ENCODE peak calls at places on chromosome 1, in four cellular contexts. C is HepG2, W is K562, Z is WTC11. H is an unnamed sample.

GRCh38 chr1:78333426-78334012 is 157.3 kb upstream of the PTGFR start:
- DNase-seq in C (peak; percentile 16), W (no peak), Z (no peak), H (peak; percentile 64)

GRCh38 chr1:81044708-81045107 is 756.0 kb upstream of the ADGRL2 start:
- DNase-seq in C (no peak), W (no peak), Z (no peak), H (no peak)

GRCh38 chr1:147177611-147178370 is 5.5 kb upstream of the PRKAB2 start:
- DNase-seq in C (no peak), W (no peak), Z (no peak), H (no peak)

GRCh38 chr1:204108312-204109141 is 35.6 kb downstream of the SOX13 start:
- DNase-seq in C (no peak), W (no peak), Z (peak; percentile 66), H (no peak)

GRCh38 chr1:157101196-157101595 is 1.6 kb upstream of the ETV3L start:
- DNase-seq in C (no peak), W (no peak), Z (no peak), H (no peak)

GRCh38 chr1:222618001-222618879 is at the start of gene MIA3:
- DNase-seq in C (peak; percentile 39), W (peak; percentile 95), Z (peak; percentile 76), H (peak; percentile 90)

GRCh38 chr1:103220503-103221095 is 112.3 kb upstream of the COL11A1 start:
- DNase-seq in C (no peak), W (no peak), Z (no peak), H (no peak)

GRCh38 chr1:171438441-171438840 is 46.9 kb upstream of the PRRC2C start:
- DNase-seq in C (no peak), W (no peak), Z (no peak), H (no peak)

GRCh38 chr1:29240400-29240837 is 4.1 kb downstream of the PTPRU start:
- DNase-seq in C (no peak), W (no peak), Z (no peak), H (no peak)

GRCh38 chr1:50774759-50775351 is 185.2 kb downstream of the FAF1 start:
- DNase-seq in C (peak; percentile 63), W (peak; percentile 39), Z (no peak), H (peak; percentile 49)

GRCh38 chr1:183301239-183301638 is 115.2 kb downstream of the LAMC2 start:
- DNase-seq in C (no peak), W (no peak), Z (no peak), H (no peak)

GRCh38 chr1:44313265-44313918 is 41.7 kb downstream of the ERI3 start:
- DNase-seq in C (no peak), W (no peak), Z (no peak), H (no peak)

GRCh38 chr1:8025671-8026144 is 401 bp downstream of the ERRFI1 start:
- DNase-seq in C (no peak), W (no peak), Z (peak; percentile 18), H (no peak)

GRCh38 chr1:57889686-57890360 is 466.0 kb upstream of the DAB1 start:
- DNase-seq in C (no peak), W (no peak), Z (no peak), H (no peak)

GRCh38 chr1:35454616-35455015 is 102.6 kb downstream of the KIAA0319L start:
- DNase-seq in C (peak; percentile 23), W (no peak), Z (no peak), H (no peak)

GRCh38 chr1:152328801-152329391 is 3.9 kb upstream of the FLG start:
- DNase-seq in C (no peak), W (no peak), Z (no peak), H (no peak)

GRCh38 chr1:185741551-185741950 is 7.4 kb downstream of the HMCN1 start:
- DNase-seq in C (no peak), W (no peak), Z (no peak), H (no peak)

GRCh38 chr1:88985033-88985432 is 7.4 kb downstream of the KYAT3 start:
- DNase-seq in C (peak; percentile 88), W (no peak), Z (no peak), H (no peak)

GRCh38 chr1:49363628-49364027 is 586.9 kb upstream of the BEND5 start:
- DNase-seq in C (no peak), W (no peak), Z (no peak), H (no peak)

GRCh38 chr1:23169727-23170335 is 1.2 kb upstream of the LUZP1 start:
- DNase-seq in C (peak; percentile 32), W (no peak), Z (no peak), H (peak; percentile 37)

GRCh38 chr1:89802036-89802435 is 18.8 kb upstream of the LRRC8D start:
- DNase-seq in C (no peak), W (no peak), Z (no peak), H (no peak)

GRCh38 chr1:40742363-40743061 is 41.1 kb upstream of the KCNQ4 start:
- DNase-seq in C (no peak), W (no peak), Z (no peak), H (no peak)

GRCh38 chr1:119475866-119476439 is 31.1 kb upstream of the HSD3B1 start:
- DNase-seq in C (peak; percentile 46), W (peak; percentile 57), Z (peak; percentile 88), H (peak; percentile 85)

GRCh38 chr1:244216836-244217235 is 165.8 kb downstream of the ZBTB18 start:
- DNase-seq in C (no peak), W (no peak), Z (no peak), H (no peak)

GRCh38 chr1:116537898-116538297 is 32.9 kb downstream of the CD58 start:
- DNase-seq in C (no peak), W (no peak), Z (no peak), H (no peak)

GRCh38 chr1:65881070-65881594 is 88.4 kb downstream of the PDE4B start:
- DNase-seq in C (no peak), W (no peak), Z (no peak), H (no peak)

GRCh38 chr1:81559662-81560350 is 240.9 kb upstream of the ADGRL2 start:
- DNase-seq in C (no peak), W (no peak), Z (no peak), H (no peak)

GRCh38 chr1:197771904-197772561 is 3.2 kb downstream of the DENND1B start:
- DNase-seq in C (no peak), W (no peak), Z (no peak), H (no peak)

GRCh38 chr1:216293673-216294072 is 129.6 kb downstream of the USH2A start:
- DNase-seq in C (no peak), W (no peak), Z (no peak), H (no peak)

GRCh38 chr1:84365225-84366221 is 32.8 kb upstream of the DNASE2B start:
- DNase-seq in C (peak; percentile 44), W (peak; percentile 32), Z (no peak), H (no peak)

GRCh38 chr1:4838231-4838630 is 183.8 kb downstream of the AJAP1 start:
- DNase-seq in C (no peak), W (no peak), Z (no peak), H (no peak)
- TF ChIP-seq ELF4 in C (no peak), W (no peak), Z (no peak), H (no peak)

GRCh38 chr1:170126691-170127090 is 19.1 kb upstream of the NTMT2 start:
- DNase-seq in C (no peak), W (no peak), Z (peak; percentile 11), H (no peak)
- TF ChIP-seq ELF4 in C (no peak), W (no peak), Z (no peak), H (no peak)

GRCh38 chr1:11407301-11407994 is 71.5 kb upstream of the DISP3 start:
- DNase-seq in C (no peak), W (no peak), Z (no peak), H (no peak)
- TF ChIP-seq ELF4 in C (no peak), W (no peak), Z (no peak), H (no peak)

GRCh38 chr1:112706505-112707216 is at the start of gene RHOC:
- DNase-seq in C (no peak), W (peak; percentile 94), Z (peak; percentile 62), H (peak; percentile 81)

GRCh38 chr1:112707217-112708001 is 482 bp upstream of the RHOC start:
- DNase-seq in C (peak; percentile 83), W (peak; percentile 90), Z (peak; percentile 90), H (peak; percentile 90)

GRCh38 chr1:112708489-112708888 is 1.6 kb upstream of the RHOC start:
- DNase-seq in C (no peak), W (peak; percentile 47), Z (no peak), H (no peak)

GRCh38 chr1:112710159-112710558 is 3.2 kb upstream of the RHOC start:
- DNase-seq in C (no peak), W (no peak), Z (no peak), H (no peak)

DNA sequence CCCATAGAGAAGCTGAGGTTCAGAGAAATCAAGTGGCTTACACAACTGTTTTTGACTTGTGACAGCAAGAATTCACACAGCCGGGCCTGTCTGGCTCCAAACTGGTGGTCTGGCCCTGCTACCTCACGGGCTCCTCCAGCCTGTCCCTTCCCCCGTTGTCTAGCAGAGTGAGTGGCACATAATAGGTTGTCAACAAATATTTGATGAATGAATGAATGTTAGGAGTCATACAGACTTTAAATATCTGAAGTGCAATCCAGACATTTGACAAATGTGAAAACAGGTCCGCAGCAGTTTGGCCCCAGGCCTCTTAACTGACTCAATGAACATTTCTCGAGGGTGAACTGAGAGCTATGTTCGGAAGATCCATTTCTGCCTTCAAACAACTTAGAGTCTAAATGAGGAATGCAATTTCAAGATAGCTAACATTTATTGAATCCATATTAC is 1.1 kb upstream of the RHOC start:
- DNase-seq in C (no peak), W (no peak), Z (no peak), H (no peak)
- TF ChIP-seq ELF4 in C (no peak), W (no peak), Z (no peak), H (no peak)

GRCh38 chr1:160436975-160437374 is 36.6 kb downstream of the VANGL2 start:
- DNase-seq in C (no peak), W (peak; percentile 30), Z (no peak), H (no peak)

GRCh38 chr1:160438935-160439334 is 38.6 kb downstream of the VANGL2 start:
- DNase-seq in C (no peak), W (no peak), Z (no peak), H (no peak)

GRCh38 chr1:160437432-160438319 is 37.3 kb downstream of the VANGL2 start:
- DNase-seq in C (no peak), W (no peak), Z (no peak), H (no peak)

GRCh38 chr1:160439718-160440117 is 39.4 kb downstream of the VANGL2 start:
- DNase-seq in C (no peak), W (no peak), Z (no peak), H (no peak)

GRCh38 chr1:160438320-160438918 is 38.1 kb downstream of the VANGL2 start:
- DNase-seq in C (no peak), W (no peak), Z (no peak), H (no peak)
- TF ChIP-seq ELF4 in C (no peak), W (no peak), Z (no peak), H (no peak)

GRCh38 chr1:31706384-31707058 is 2.7 kb upstream of the COL16A1 start:
- DNase-seq in C (no peak), W (no peak), Z (no peak), H (no peak)

GRCh38 chr1:31705080-31705866 is 1.5 kb upstream of the COL16A1 start:
- DNase-seq in C (peak; percentile 68), W (peak; percentile 94), Z (peak; percentile 75), H (peak; percentile 69)

GRCh38 chr1:31709060-31709459 is 5.2 kb upstream of the COL16A1 start:
- DNase-seq in C (no peak), W (no peak), Z (no peak), H (no peak)

GRCh38 chr1:31708324-31708723 is 4.5 kb upstream of the COL16A1 start:
- DNase-seq in C (no peak), W (no peak), Z (no peak), H (no peak)

GRCh38 chr1:31707711-31708110 is 3.9 kb upstream of the COL16A1 start:
- DNase-seq in C (no peak), W (no peak), Z (no peak), H (no peak)
- TF ChIP-seq ELF4 in C (no peak), W (no peak), Z (no peak), H (no peak)